ENCODE peak calls at places on chromosomes 13 and 19, in eight cellular contexts. One of them, this sample, is unnamed.

GRCh38 chr13:27617801-27618411 is 2.4 kb downstream of the LNX2 start:
- DNase-seq in AG04450: no peak
- DNase-seq in heart left ventricle: no peak
- DNase-seq in neuronal stem cell: no peak
- DNase-seq in H1: no peak
- DNase-seq in transverse colon: no peak
- DNase-seq in CD8-positive, alpha-beta memory T cell: no peak
- DNase-seq in mesendoderm: no peak
- DNase-seq in this sample: no peak

GRCh38 chr19:54137913-54138776 is 583 bp downstream of the CNOT3 start:
- DNase-seq in AG04450: no peak
- DNase-seq in heart left ventricle: no peak
- DNase-seq in neuronal stem cell: no peak
- DNase-seq in H1: peak
- DNase-seq in transverse colon: peak
- DNase-seq in CD8-positive, alpha-beta memory T cell: no peak
- DNase-seq in mesendoderm: peak
- DNase-seq in this sample: no peak

GRCh38 chr13:62682788-62683187 is 1267.1 kb upstream of the PCDH20 start:
- DNase-seq in AG04450: no peak
- DNase-seq in heart left ventricle: no peak
- DNase-seq in neuronal stem cell: no peak
- DNase-seq in H1: no peak
- DNase-seq in transverse colon: no peak
- DNase-seq in CD8-positive, alpha-beta memory T cell: no peak
- DNase-seq in mesendoderm: no peak
- DNase-seq in this sample: no peak

GRCh38 chr19:55539082-55539715 is 2.3 kb upstream of the SBK2 start:
- DNase-seq in AG04450: no peak
- DNase-seq in heart left ventricle: no peak
- DNase-seq in neuronal stem cell: no peak
- DNase-seq in H1: no peak
- DNase-seq in transverse colon: no peak
- DNase-seq in CD8-positive, alpha-beta memory T cell: no peak
- DNase-seq in mesendoderm: no peak
- DNase-seq in this sample: no peak

GRCh38 chr19:48813123-48813911 is 2.5 kb upstream of the BCAT2 start:
- DNase-seq in AG04450: no peak
- DNase-seq in heart left ventricle: no peak
- DNase-seq in neuronal stem cell: no peak
- DNase-seq in H1: peak
- DNase-seq in transverse colon: no peak
- DNase-seq in CD8-positive, alpha-beta memory T cell: no peak
- DNase-seq in mesendoderm: peak
- DNase-seq in this sample: no peak

GRCh38 chr13:51663980-51664957 is 80.0 kb downstream of the WDFY2 start:
- DNase-seq in AG04450: no peak
- DNase-seq in heart left ventricle: peak
- DNase-seq in neuronal stem cell: no peak
- DNase-seq in H1: no peak
- DNase-seq in transverse colon: no peak
- DNase-seq in CD8-positive, alpha-beta memory T cell: no peak
- DNase-seq in mesendoderm: no peak
- DNase-seq in this sample: no peak

GRCh38 chr13:98273067-98273823 is 96.2 kb upstream of the RNF113B start:
- DNase-seq in AG04450: no peak
- DNase-seq in heart left ventricle: no peak
- DNase-seq in neuronal stem cell: no peak
- DNase-seq in H1: no peak
- DNase-seq in transverse colon: no peak
- DNase-seq in CD8-positive, alpha-beta memory T cell: no peak
- DNase-seq in mesendoderm: peak
- DNase-seq in this sample: no peak

GRCh38 chr19:35002037-35002535 is 2.0 kb downstream of the GRAMD1A start:
- DNase-seq in AG04450: no peak
- DNase-seq in heart left ventricle: no peak
- DNase-seq in neuronal stem cell: no peak
- DNase-seq in H1: no peak
- DNase-seq in transverse colon: no peak
- DNase-seq in CD8-positive, alpha-beta memory T cell: no peak
- DNase-seq in mesendoderm: no peak
- DNase-seq in this sample: no peak

GRCh38 chr13:73945371-73945770 is 188.8 kb downstream of the KLF12 start:
- DNase-seq in AG04450: no peak
- DNase-seq in heart left ventricle: no peak
- DNase-seq in neuronal stem cell: no peak
- DNase-seq in H1: no peak
- DNase-seq in transverse colon: no peak
- DNase-seq in CD8-positive, alpha-beta memory T cell: no peak
- DNase-seq in mesendoderm: no peak
- DNase-seq in this sample: no peak

GRCh38 chr19:54430306-54431254 is 15.3 kb downstream of the TTYH1 start:
- DNase-seq in AG04450: no peak
- DNase-seq in heart left ventricle: peak
- DNase-seq in neuronal stem cell: no peak
- DNase-seq in H1: peak
- DNase-seq in transverse colon: peak
- DNase-seq in CD8-positive, alpha-beta memory T cell: peak
- DNase-seq in mesendoderm: peak
- DNase-seq in this sample: no peak

GRCh38 chr13:50162567-50162966 is 147.3 kb downstream of the KCNRG start:
- DNase-seq in AG04450: no peak
- DNase-seq in heart left ventricle: no peak
- DNase-seq in neuronal stem cell: no peak
- DNase-seq in H1: no peak
- DNase-seq in transverse colon: no peak
- DNase-seq in CD8-positive, alpha-beta memory T cell: no peak
- DNase-seq in mesendoderm: no peak
- DNase-seq in this sample: no peak

GRCh38 chr13:33188093-33188882 is 97.3 kb downstream of the STARD13 start:
- DNase-seq in AG04450: no peak
- DNase-seq in heart left ventricle: no peak
- DNase-seq in neuronal stem cell: no peak
- DNase-seq in H1: no peak
- DNase-seq in transverse colon: no peak
- DNase-seq in CD8-positive, alpha-beta memory T cell: no peak
- DNase-seq in mesendoderm: no peak
- DNase-seq in this sample: no peak

GRCh38 chr19:6098574-6098973 is 11.7 kb downstream of the RFX2 start:
- DNase-seq in AG04450: no peak
- DNase-seq in heart left ventricle: no peak
- DNase-seq in neuronal stem cell: no peak
- DNase-seq in H1: no peak
- DNase-seq in transverse colon: no peak
- DNase-seq in CD8-positive, alpha-beta memory T cell: no peak
- DNase-seq in mesendoderm: no peak
- DNase-seq in this sample: no peak
- H3K27ac ChIP-seq in AG04450: no peak
- H3K27ac ChIP-seq in heart left ventricle: peak
- H3K27ac ChIP-seq in neuronal stem cell: no peak
- H3K27ac ChIP-seq in H1: no peak
- H3K27ac ChIP-seq in transverse colon: peak
- H3K27ac ChIP-seq in CD8-positive, alpha-beta memory T cell: no peak
- H3K27ac ChIP-seq in mesendoderm: no peak
- H3K27ac ChIP-seq in this sample: peak

GRCh38 chr13:40777166-40777956 is 6.4 kb upstream of the MRPS31 start:
- DNase-seq in AG04450: no peak
- DNase-seq in heart left ventricle: no peak
- DNase-seq in neuronal stem cell: peak
- DNase-seq in H1: no peak
- DNase-seq in transverse colon: peak
- DNase-seq in CD8-positive, alpha-beta memory T cell: peak
- DNase-seq in mesendoderm: peak
- DNase-seq in this sample: no peak

GRCh38 chr13:40776232-40776631 is 5.2 kb upstream of the MRPS31 start:
- DNase-seq in AG04450: no peak
- DNase-seq in heart left ventricle: no peak
- DNase-seq in neuronal stem cell: no peak
- DNase-seq in H1: no peak
- DNase-seq in transverse colon: no peak
- DNase-seq in CD8-positive, alpha-beta memory T cell: no peak
- DNase-seq in mesendoderm: no peak
- DNase-seq in this sample: no peak

GRCh38 chr13:40774672-40775071 is 3.7 kb upstream of the MRPS31 start:
- DNase-seq in AG04450: no peak
- DNase-seq in heart left ventricle: no peak
- DNase-seq in neuronal stem cell: no peak
- DNase-seq in H1: no peak
- DNase-seq in transverse colon: no peak
- DNase-seq in CD8-positive, alpha-beta memory T cell: no peak
- DNase-seq in mesendoderm: no peak
- DNase-seq in this sample: no peak

GRCh38 chr13:40777957-40778235 is 6.9 kb upstream of the MRPS31 start:
- DNase-seq in AG04450: no peak
- DNase-seq in heart left ventricle: no peak
- DNase-seq in neuronal stem cell: no peak
- DNase-seq in H1: no peak
- DNase-seq in transverse colon: no peak
- DNase-seq in CD8-positive, alpha-beta memory T cell: no peak
- DNase-seq in mesendoderm: no peak
- DNase-seq in this sample: no peak

GRCh38 chr13:40776681-40777165 is 5.7 kb upstream of the MRPS31 start:
- DNase-seq in AG04450: no peak
- DNase-seq in heart left ventricle: no peak
- DNase-seq in neuronal stem cell: no peak
- DNase-seq in H1: no peak
- DNase-seq in transverse colon: peak
- DNase-seq in CD8-positive, alpha-beta memory T cell: peak
- DNase-seq in mesendoderm: no peak
- DNase-seq in this sample: no peak
- H3K4me3 ChIP-seq in AG04450: no peak
- H3K4me3 ChIP-seq in heart left ventricle: no peak
- H3K4me3 ChIP-seq in neuronal stem cell: no peak
- H3K4me3 ChIP-seq in H1: no peak
- H3K4me3 ChIP-seq in transverse colon: no peak
- H3K4me3 ChIP-seq in CD8-positive, alpha-beta memory T cell: peak
- H3K4me3 ChIP-seq in mesendoderm: no peak
- H3K4me3 ChIP-seq in this sample: no peak

GRCh38 chr13:58620171-58620570 is 988.6 kb downstream of the PCDH17 start:
- DNase-seq in AG04450: no peak
- DNase-seq in heart left ventricle: no peak
- DNase-seq in neuronal stem cell: no peak
- DNase-seq in H1: no peak
- DNase-seq in transverse colon: no peak
- DNase-seq in CD8-positive, alpha-beta memory T cell: no peak
- DNase-seq in mesendoderm: peak
- DNase-seq in this sample: no peak
- H3K27ac ChIP-seq in AG04450: no peak
- H3K27ac ChIP-seq in heart left ventricle: no peak
- H3K27ac ChIP-seq in neuronal stem cell: peak
- H3K27ac ChIP-seq in H1: no peak
- H3K27ac ChIP-seq in transverse colon: no peak
- H3K27ac ChIP-seq in CD8-positive, alpha-beta memory T cell: no peak
- H3K27ac ChIP-seq in mesendoderm: no peak
- H3K27ac ChIP-seq in this sample: no peak

GRCh38 chr19:5567360-5567970 is at the start of gene TINCR:
- DNase-seq in AG04450: no peak
- DNase-seq in heart left ventricle: no peak
- DNase-seq in neuronal stem cell: no peak
- DNase-seq in H1: peak
- DNase-seq in transverse colon: no peak
- DNase-seq in CD8-positive, alpha-beta memory T cell: no peak
- DNase-seq in mesendoderm: peak
- DNase-seq in this sample: no peak
- H3K4me3 ChIP-seq in AG04450: no peak
- H3K4me3 ChIP-seq in heart left ventricle: no peak
- H3K4me3 ChIP-seq in neuronal stem cell: no peak
- H3K4me3 ChIP-seq in H1: peak
- H3K4me3 ChIP-seq in transverse colon: peak
- H3K4me3 ChIP-seq in CD8-positive, alpha-beta memory T cell: no peak
- H3K4me3 ChIP-seq in mesendoderm: no peak
- H3K4me3 ChIP-seq in this sample: peak

GRCh38 chr13:75468602-75469001 is 13.4 kb downstream of the TBC1D4 start:
- DNase-seq in AG04450: no peak
- DNase-seq in heart left ventricle: no peak
- DNase-seq in neuronal stem cell: no peak
- DNase-seq in H1: no peak
- DNase-seq in transverse colon: no peak
- DNase-seq in CD8-positive, alpha-beta memory T cell: no peak
- DNase-seq in mesendoderm: no peak
- DNase-seq in this sample: no peak
- H3K27ac ChIP-seq in AG04450: no peak
- H3K27ac ChIP-seq in heart left ventricle: no peak
- H3K27ac ChIP-seq in neuronal stem cell: no peak
- H3K27ac ChIP-seq in H1: no peak
- H3K27ac ChIP-seq in transverse colon: no peak
- H3K27ac ChIP-seq in CD8-positive, alpha-beta memory T cell: no peak
- H3K27ac ChIP-seq in mesendoderm: no peak
- H3K27ac ChIP-seq in this sample: no peak

DNA sequence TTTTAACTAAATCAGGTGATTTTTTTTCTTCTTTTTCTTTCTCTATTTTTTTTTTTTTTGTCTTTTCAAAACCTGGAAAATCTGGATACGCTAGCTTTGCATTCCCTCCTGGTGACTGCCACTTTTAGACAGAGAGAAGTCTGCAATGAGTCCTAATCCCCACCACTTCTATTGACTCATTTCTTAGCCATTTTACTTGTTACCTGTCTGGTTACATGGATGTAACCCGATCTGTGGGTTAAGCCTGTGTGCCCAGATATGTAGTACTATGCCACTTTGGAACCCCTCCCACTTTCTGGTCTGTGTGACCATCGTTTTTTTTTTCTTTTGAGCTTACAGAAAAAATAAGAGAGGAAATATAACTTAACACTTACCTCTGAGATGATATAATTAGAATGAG is 817.8 kb upstream of the PCDH9 start:
- DNase-seq in AG04450: no peak
- DNase-seq in heart left ventricle: no peak
- DNase-seq in neuronal stem cell: no peak
- DNase-seq in H1: no peak
- DNase-seq in transverse colon: no peak
- DNase-seq in CD8-positive, alpha-beta memory T cell: no peak
- DNase-seq in mesendoderm: peak
- DNase-seq in this sample: no peak
- H3K4me3 ChIP-seq in AG04450: no peak
- H3K4me3 ChIP-seq in heart left ventricle: no peak
- H3K4me3 ChIP-seq in neuronal stem cell: no peak
- H3K4me3 ChIP-seq in H1: no peak
- H3K4me3 ChIP-seq in transverse colon: no peak
- H3K4me3 ChIP-seq in CD8-positive, alpha-beta memory T cell: no peak
- H3K4me3 ChIP-seq in mesendoderm: no peak
- H3K4me3 ChIP-seq in this sample: no peak

GRCh38 chr19:18543814-18544475 is 572 bp upstream of the FKBP8 start:
- DNase-seq in AG04450: no peak
- DNase-seq in heart left ventricle: peak
- DNase-seq in neuronal stem cell: peak
- DNase-seq in H1: peak
- DNase-seq in transverse colon: peak
- DNase-seq in CD8-positive, alpha-beta memory T cell: peak
- DNase-seq in mesendoderm: peak
- DNase-seq in this sample: no peak
- H3K27ac ChIP-seq in AG04450: peak
- H3K27ac ChIP-seq in heart left ventricle: peak
- H3K27ac ChIP-seq in neuronal stem cell: no peak
- H3K27ac ChIP-seq in H1: no peak
- H3K27ac ChIP-seq in transverse colon: peak
- H3K27ac ChIP-seq in CD8-positive, alpha-beta memory T cell: peak
- H3K27ac ChIP-seq in mesendoderm: peak
- H3K27ac ChIP-seq in this sample: peak

This sample was measured in vagina.